ENCODE peak calls at places on chromosomes 5 and 9, in nine cellular contexts. Y is small intestine, T is DMS53, P is mesothelial cell of epicardium, L is brain pericyte, G is HTR-8/SVneo, X is Caki2, S is T-helper 2 cell, M is fibroblast of mammary gland. K is an unnamed sample.

GRCh38 chr5:178319541-178320041 is 87.0 kb upstream of the PHYKPL start:
- DNase-seq in Y (no peak), T (no peak), P (peak), L (no peak), G (no peak), X (no peak), S (no peak), M (no peak), K (no peak)

GRCh38 chr9:115136379-115136778 is 18.4 kb upstream of the TNC start:
- DNase-seq in Y (no peak), T (no peak), P (no peak), L (no peak), G (no peak), X (no peak), S (no peak), M (no peak), K (no peak)

GRCh38 chr9:130321539-130321938 is 56.0 kb downstream of the HMCN2 start:
- DNase-seq in Y (no peak), T (no peak), P (no peak), L (no peak), G (no peak), X (no peak), S (no peak), M (no peak), K (no peak)

GRCh38 chr5:132543472-132544201 is at the start of gene IL5:
- DNase-seq in Y (no peak), T (no peak), P (no peak), L (no peak), G (no peak), X (no peak), S (no peak), M (no peak), K (no peak)

GRCh38 chr9:112771359-112772214 is 21.0 kb downstream of the SNX30 start:
- DNase-seq in Y (no peak), T (no peak), P (no peak), L (no peak), G (no peak), X (no peak), S (no peak), M (no peak), K (no peak)

GRCh38 chr9:135440620-135441019 is 39.0 kb upstream of the PPP1R26 start:
- DNase-seq in Y (no peak), T (peak), P (no peak), L (no peak), G (no peak), X (no peak), S (no peak), M (no peak), K (no peak)

GRCh38 chr5:65411356-65411755 is 70.4 kb downstream of the ADAMTS6 start:
- DNase-seq in Y (no peak), T (no peak), P (no peak), L (no peak), G (no peak), X (no peak), S (no peak), M (no peak), K (no peak)

GRCh38 chr9:111438576-111439235 is 45.5 kb downstream of the ECPAS start:
- DNase-seq in Y (no peak), T (no peak), P (no peak), L (no peak), G (no peak), X (no peak), S (no peak), M (peak), K (peak)

GRCh38 chr5:51201024-51201423 is 182.2 kb upstream of the ISL1 start:
- DNase-seq in Y (peak), T (no peak), P (no peak), L (no peak), G (no peak), X (no peak), S (no peak), M (no peak), K (no peak)

GRCh38 chr9:134123764-134124128 is 12.1 kb upstream of the WDR5 start:
- DNase-seq in Y (no peak), T (no peak), P (no peak), L (no peak), G (no peak), X (no peak), S (no peak), M (no peak), K (no peak)

GRCh38 chr5:40397976-40398375 is 281.7 kb upstream of the PTGER4 start:
- DNase-seq in Y (no peak), T (no peak), P (no peak), L (no peak), G (no peak), X (no peak), S (no peak), M (no peak), K (no peak)

GRCh38 chr5:167049043-167049663 is 1242.3 kb upstream of the WWC1 start:
- DNase-seq in Y (peak), T (peak), P (no peak), L (no peak), G (peak), X (peak), S (no peak), M (peak), K (peak)

GRCh38 chr9:126389958-126390357 is 63.3 kb downstream of the MVB12B start:
- DNase-seq in Y (no peak), T (no peak), P (no peak), L (no peak), G (no peak), X (no peak), S (no peak), M (no peak), K (no peak)

GRCh38 chr5:57724836-57725235 is 242.2 kb upstream of the ACTBL2 start:
- DNase-seq in Y (no peak), T (no peak), P (no peak), L (no peak), G (peak), X (no peak), S (no peak), M (peak), K (peak)

GRCh38 chr5:55575815-55576583 is 41.2 kb upstream of the PLPP1 start:
- DNase-seq in Y (peak), T (no peak), P (no peak), L (no peak), G (no peak), X (no peak), S (no peak), M (no peak), K (peak)

GRCh38 chr9:34501372-34501771 is 21.4 kb downstream of the ENHO start:
- DNase-seq in Y (no peak), T (no peak), P (no peak), L (no peak), G (no peak), X (no peak), S (no peak), M (no peak), K (no peak)

GRCh38 chr5:130277002-130277401 is 372.7 kb downstream of the CHSY3 start:
- DNase-seq in Y (no peak), T (no peak), P (no peak), L (no peak), G (no peak), X (no peak), S (no peak), M (no peak), K (no peak)

GRCh38 chr5:108788142-108788541 is 40.4 kb downstream of the FER start:
- DNase-seq in Y (no peak), T (no peak), P (no peak), L (no peak), G (no peak), X (no peak), S (no peak), M (no peak), K (no peak)

K was measured in amniotic epithelial cell.